ENCODE peak calls at places on chromosome 9, in nine cellular contexts. One of them, this sample, is unnamed.

GRCh38 chr9:133702798-133703570 is 35.2 kb downstream of the SARDH start:
- DNase-seq in upper lobe of left lung: no peak
- DNase-seq in spleen: peak; percentile 79
- DNase-seq in HCT116: no peak
- DNase-seq in IMR-90: no peak
- DNase-seq in transverse colon: no peak
- DNase-seq in sigmoid colon: peak; percentile 56
- DNase-seq in HepG2: no peak
- DNase-seq in uterus: no peak
- DNase-seq in this sample: no peak

GRCh38 chr9:99105152-99106043 is 485 bp downstream of the TGFBR1 start:
- DNase-seq in upper lobe of left lung: peak; percentile 90
- DNase-seq in spleen: peak; percentile 95
- DNase-seq in HCT116: no peak
- DNase-seq in IMR-90: peak; percentile 73
- DNase-seq in transverse colon: peak; percentile 84
- DNase-seq in sigmoid colon: peak; percentile 87
- DNase-seq in HepG2: peak; percentile 52
- DNase-seq in uterus: peak; percentile 65
- DNase-seq in this sample: peak; percentile 82

GRCh38 chr9:97387504-97387886 is 24.4 kb upstream of the TDRD7 start:
- DNase-seq in upper lobe of left lung: no peak
- DNase-seq in spleen: no peak
- DNase-seq in HCT116: no peak
- DNase-seq in IMR-90: no peak
- DNase-seq in transverse colon: no peak
- DNase-seq in sigmoid colon: no peak
- DNase-seq in HepG2: no peak
- DNase-seq in uterus: no peak
- DNase-seq in this sample: no peak

GRCh38 chr9:107980984-107981383 is 491.4 kb upstream of the KLF4 start:
- DNase-seq in upper lobe of left lung: no peak
- DNase-seq in spleen: no peak
- DNase-seq in HCT116: no peak
- DNase-seq in IMR-90: no peak
- DNase-seq in transverse colon: no peak
- DNase-seq in sigmoid colon: no peak
- DNase-seq in HepG2: no peak
- DNase-seq in uterus: no peak
- DNase-seq in this sample: no peak

GRCh38 chr9:119963798-119964372 is 594.6 kb upstream of the BRINP1 start:
- DNase-seq in upper lobe of left lung: peak; percentile 31
- DNase-seq in spleen: no peak
- DNase-seq in HCT116: peak; percentile 33
- DNase-seq in IMR-90: peak; percentile 89
- DNase-seq in transverse colon: no peak
- DNase-seq in sigmoid colon: no peak
- DNase-seq in HepG2: peak; percentile 39
- DNase-seq in uterus: no peak
- DNase-seq in this sample: peak; percentile 32

GRCh38 chr9:106684940-106685695 is 177.8 kb upstream of the ZNF462 start:
- DNase-seq in upper lobe of left lung: no peak
- DNase-seq in spleen: no peak
- DNase-seq in HCT116: no peak
- DNase-seq in IMR-90: no peak
- DNase-seq in transverse colon: no peak
- DNase-seq in sigmoid colon: no peak
- DNase-seq in HepG2: no peak
- DNase-seq in uterus: no peak
- DNase-seq in this sample: no peak

GRCh38 chr9:121650220-121651013 is 1.0 kb upstream of the DAB2IP start:
- DNase-seq in upper lobe of left lung: peak; percentile 68
- DNase-seq in spleen: peak; percentile 73
- DNase-seq in HCT116: no peak
- DNase-seq in IMR-90: peak; percentile 56
- DNase-seq in transverse colon: peak; percentile 84
- DNase-seq in sigmoid colon: peak; percentile 81
- DNase-seq in HepG2: peak; percentile 42
- DNase-seq in uterus: peak; percentile 78
- DNase-seq in this sample: peak; percentile 47

GRCh38 chr9:79257671-79258410 is 313.9 kb upstream of the TLE4 start:
- DNase-seq in upper lobe of left lung: no peak
- DNase-seq in spleen: no peak
- DNase-seq in HCT116: no peak
- DNase-seq in IMR-90: no peak
- DNase-seq in transverse colon: no peak
- DNase-seq in sigmoid colon: no peak
- DNase-seq in HepG2: no peak
- DNase-seq in uterus: no peak
- DNase-seq in this sample: no peak

GRCh38 chr9:109451311-109452025 is 46.6 kb downstream of the PTPN3 start:
- DNase-seq in upper lobe of left lung: no peak
- DNase-seq in spleen: no peak
- DNase-seq in HCT116: no peak
- DNase-seq in IMR-90: no peak
- DNase-seq in transverse colon: no peak
- DNase-seq in sigmoid colon: no peak
- DNase-seq in HepG2: peak; percentile 16
- DNase-seq in uterus: no peak
- DNase-seq in this sample: no peak

GRCh38 chr9:2764371-2764770 is 47.1 kb downstream of the KCNV2 start:
- DNase-seq in upper lobe of left lung: no peak
- DNase-seq in spleen: no peak
- DNase-seq in HCT116: no peak
- DNase-seq in IMR-90: peak; percentile 31
- DNase-seq in transverse colon: no peak
- DNase-seq in sigmoid colon: no peak
- DNase-seq in HepG2: no peak
- DNase-seq in uterus: no peak
- DNase-seq in this sample: no peak

GRCh38 chr9:98129451-98129881 is 10.4 kb upstream of the TRIM14 start:
- DNase-seq in upper lobe of left lung: peak; percentile 75
- DNase-seq in spleen: peak; percentile 81
- DNase-seq in HCT116: no peak
- DNase-seq in IMR-90: peak; percentile 7
- DNase-seq in transverse colon: peak; percentile 31
- DNase-seq in sigmoid colon: peak; percentile 60
- DNase-seq in HepG2: no peak
- DNase-seq in uterus: no peak
- DNase-seq in this sample: no peak

GRCh38 chr9:135128035-135128670 is 40.7 kb downstream of the OLFM1 start:
- DNase-seq in upper lobe of left lung: no peak
- DNase-seq in spleen: no peak
- DNase-seq in HCT116: no peak
- DNase-seq in IMR-90: no peak
- DNase-seq in transverse colon: no peak
- DNase-seq in sigmoid colon: no peak
- DNase-seq in HepG2: no peak
- DNase-seq in uterus: no peak
- DNase-seq in this sample: no peak

GRCh38 chr9:79583957-79584654 is 12.3 kb downstream of the TLE4 start:
- DNase-seq in upper lobe of left lung: peak; percentile 81
- DNase-seq in spleen: peak; percentile 90
- DNase-seq in HCT116: no peak
- DNase-seq in IMR-90: no peak
- DNase-seq in transverse colon: peak; percentile 31
- DNase-seq in sigmoid colon: peak; percentile 75
- DNase-seq in HepG2: no peak
- DNase-seq in uterus: no peak
- DNase-seq in this sample: peak; percentile 64

GRCh38 chr9:98575379-98576346 is 133.1 kb downstream of the GABBR2 start:
- DNase-seq in upper lobe of left lung: no peak
- DNase-seq in spleen: peak; percentile 61
- DNase-seq in HCT116: no peak
- DNase-seq in IMR-90: peak; percentile 88
- DNase-seq in transverse colon: no peak
- DNase-seq in sigmoid colon: no peak
- DNase-seq in HepG2: no peak
- DNase-seq in uterus: no peak
- DNase-seq in this sample: no peak

GRCh38 chr9:4196376-4196775 is 103.5 kb downstream of the GLIS3 start:
- DNase-seq in upper lobe of left lung: no peak
- DNase-seq in spleen: no peak
- DNase-seq in HCT116: no peak
- DNase-seq in IMR-90: peak; percentile 28
- DNase-seq in transverse colon: no peak
- DNase-seq in sigmoid colon: no peak
- DNase-seq in HepG2: no peak
- DNase-seq in uterus: no peak
- DNase-seq in this sample: no peak

GRCh38 chr9:68702493-68702892 is 2.5 kb upstream of the PIP5K1B start:
- DNase-seq in upper lobe of left lung: no peak
- DNase-seq in spleen: no peak
- DNase-seq in HCT116: no peak
- DNase-seq in IMR-90: peak; percentile 11
- DNase-seq in transverse colon: no peak
- DNase-seq in sigmoid colon: no peak
- DNase-seq in HepG2: peak; percentile 14
- DNase-seq in uterus: no peak
- DNase-seq in this sample: no peak

GRCh38 chr9:96383165-96383939 is at the start of gene SLC35D2:
- DNase-seq in upper lobe of left lung: peak; percentile 73
- DNase-seq in spleen: peak; percentile 87
- DNase-seq in HCT116: no peak
- DNase-seq in IMR-90: peak; percentile 32
- DNase-seq in transverse colon: peak; percentile 87
- DNase-seq in sigmoid colon: peak; percentile 75
- DNase-seq in HepG2: peak; percentile 73
- DNase-seq in uterus: peak; percentile 47
- DNase-seq in this sample: peak; percentile 69
- TF ChIP-seq POLR2A in upper lobe of left lung: no peak
- TF ChIP-seq POLR2A in spleen: no peak
- TF ChIP-seq POLR2A in HCT116: no peak
- TF ChIP-seq POLR2A in IMR-90: no peak
- TF ChIP-seq POLR2A in transverse colon: peak; percentile 60
- TF ChIP-seq POLR2A in sigmoid colon: no peak
- TF ChIP-seq POLR2A in HepG2: peak; percentile 76
- TF ChIP-seq POLR2A in uterus: peak; percentile 18
- TF ChIP-seq POLR2A in this sample: peak; percentile 44

DNA sequence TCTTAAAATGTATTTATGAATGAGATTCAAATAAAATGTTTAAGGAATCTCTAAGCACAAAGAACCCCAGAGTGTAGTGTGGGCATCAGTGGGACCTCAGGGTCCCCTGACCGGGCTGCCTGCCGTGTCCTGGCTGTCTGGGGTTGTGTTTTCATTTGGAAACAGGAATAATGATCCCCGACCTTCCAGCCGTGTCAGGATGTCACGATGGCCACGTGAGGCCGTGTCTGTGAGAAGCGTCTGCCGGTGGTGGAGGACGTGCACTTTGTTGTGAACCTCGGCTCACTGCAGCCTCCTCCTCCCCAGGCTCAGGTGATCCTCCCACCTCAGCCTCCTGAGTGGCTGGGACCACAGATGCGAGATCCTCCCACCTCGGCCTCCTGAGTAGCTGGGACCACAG is 4.3 kb downstream of the TRAF2 start:
- DNase-seq in upper lobe of left lung: no peak
- DNase-seq in spleen: no peak
- DNase-seq in HCT116: no peak
- DNase-seq in IMR-90: no peak
- DNase-seq in transverse colon: no peak
- DNase-seq in sigmoid colon: no peak
- DNase-seq in HepG2: no peak
- DNase-seq in uterus: no peak
- DNase-seq in this sample: no peak
- H3K36me3 ChIP-seq in upper lobe of left lung: peaks cover 9% of the 10 kb centered on the region
- H3K36me3 ChIP-seq in spleen: peaks cover 45% of the 10 kb centered on the region
- H3K36me3 ChIP-seq in HCT116: no peaks in the 10 kb centered on the region
- H3K36me3 ChIP-seq in IMR-90: peaks cover 8% of the 10 kb centered on the region
- H3K36me3 ChIP-seq in transverse colon: no peaks in the 10 kb centered on the region
- H3K36me3 ChIP-seq in sigmoid colon: no peaks in the 10 kb centered on the region
- H3K36me3 ChIP-seq in HepG2: peaks cover 22% of the 10 kb centered on the region
- H3K36me3 ChIP-seq in uterus: no peaks in the 10 kb centered on the region
- H3K36me3 ChIP-seq in this sample: no peaks in the 10 kb centered on the region

DNA sequence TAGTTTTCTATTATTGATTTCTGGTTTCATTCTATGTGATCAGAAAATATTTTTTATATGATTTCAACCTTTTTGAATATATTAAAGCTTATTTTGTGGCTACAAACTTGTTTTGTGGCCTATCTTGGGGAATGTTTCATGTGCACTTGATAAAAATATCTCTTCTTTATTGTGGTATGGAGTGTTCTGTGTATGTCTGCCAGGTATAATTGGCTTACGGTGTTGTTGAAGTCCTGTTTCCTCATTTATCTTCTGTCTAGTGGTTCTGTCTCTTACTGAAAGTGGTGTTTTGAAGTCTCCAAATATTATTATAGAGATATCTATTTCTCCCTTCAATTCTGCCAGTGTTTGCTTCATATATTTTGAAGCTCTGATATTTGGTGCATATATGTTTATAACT is 9.6 kb downstream of the CARD19 start:
- DNase-seq in upper lobe of left lung: no peak
- DNase-seq in spleen: no peak
- DNase-seq in HCT116: no peak
- DNase-seq in IMR-90: no peak
- DNase-seq in transverse colon: no peak
- DNase-seq in sigmoid colon: no peak
- DNase-seq in HepG2: no peak
- DNase-seq in uterus: no peak
- DNase-seq in this sample: no peak
- TF ChIP-seq POLR2A in upper lobe of left lung: no peak
- TF ChIP-seq POLR2A in spleen: no peak
- TF ChIP-seq POLR2A in HCT116: no peak
- TF ChIP-seq POLR2A in IMR-90: no peak
- TF ChIP-seq POLR2A in transverse colon: no peak
- TF ChIP-seq POLR2A in sigmoid colon: no peak
- TF ChIP-seq POLR2A in HepG2: no peak
- TF ChIP-seq POLR2A in uterus: no peak
- TF ChIP-seq POLR2A in this sample: no peak

GRCh38 chr9:136474974-136475865 is 7.6 kb downstream of the SEC16A start:
- DNase-seq in upper lobe of left lung: no peak
- DNase-seq in spleen: no peak
- DNase-seq in HCT116: no peak
- DNase-seq in IMR-90: no peak
- DNase-seq in transverse colon: no peak
- DNase-seq in sigmoid colon: no peak
- DNase-seq in HepG2: no peak
- DNase-seq in uterus: no peak
- DNase-seq in this sample: no peak

GRCh38 chr9:136474021-136474640 is 8.7 kb downstream of the SEC16A start:
- DNase-seq in upper lobe of left lung: no peak
- DNase-seq in spleen: no peak
- DNase-seq in HCT116: no peak
- DNase-seq in IMR-90: no peak
- DNase-seq in transverse colon: no peak
- DNase-seq in sigmoid colon: no peak
- DNase-seq in HepG2: no peak
- DNase-seq in uterus: no peak
- DNase-seq in this sample: no peak

GRCh38 chr9:136471802-136472487 is 10.9 kb downstream of the SEC16A start:
- DNase-seq in upper lobe of left lung: no peak
- DNase-seq in spleen: no peak
- DNase-seq in HCT116: no peak
- DNase-seq in IMR-90: no peak
- DNase-seq in transverse colon: no peak
- DNase-seq in sigmoid colon: no peak
- DNase-seq in HepG2: no peak
- DNase-seq in uterus: no peak
- DNase-seq in this sample: no peak

GRCh38 chr9:136472640-136473353 is 10.0 kb downstream of the SEC16A start:
- DNase-seq in upper lobe of left lung: no peak
- DNase-seq in spleen: no peak
- DNase-seq in HCT116: no peak
- DNase-seq in IMR-90: no peak
- DNase-seq in transverse colon: no peak
- DNase-seq in sigmoid colon: no peak
- DNase-seq in HepG2: no peak
- DNase-seq in uterus: no peak
- DNase-seq in this sample: no peak

GRCh38 chr9:136473354-136473721 is 9.5 kb downstream of the SEC16A start:
- DNase-seq in upper lobe of left lung: no peak
- DNase-seq in spleen: no peak
- DNase-seq in HCT116: no peak
- DNase-seq in IMR-90: no peak
- DNase-seq in transverse colon: no peak
- DNase-seq in sigmoid colon: no peak
- DNase-seq in HepG2: no peak
- DNase-seq in uterus: no peak
- DNase-seq in this sample: no peak
- H3K36me3 ChIP-seq in upper lobe of left lung: peaks cover 94% of the 10 kb centered on the region
- H3K36me3 ChIP-seq in spleen: peaks cover 100% of the 10 kb centered on the region
- H3K36me3 ChIP-seq in HCT116: peaks cover 53% of the 10 kb centered on the region
- H3K36me3 ChIP-seq in IMR-90: peaks cover 90% of the 10 kb centered on the region
- H3K36me3 ChIP-seq in transverse colon: peaks cover 48% of the 10 kb centered on the region
- H3K36me3 ChIP-seq in sigmoid colon: peaks cover 79% of the 10 kb centered on the region
- H3K36me3 ChIP-seq in HepG2: peaks cover 98% of the 10 kb centered on the region
- H3K36me3 ChIP-seq in uterus: no peaks in the 10 kb centered on the region
- H3K36me3 ChIP-seq in this sample: peaks cover 20% of the 10 kb centered on the region

This sample was measured in body of pancreas.